ENCODE peak calls at places on chromosomes 6 and 20, in seven cellular contexts. One of them, this sample, is unnamed.
A peak's percentile ranks its signal among the peaks of the same experiment; 100 is the strongest.

GRCh38 chr6:166237611-166238010 is 70.0 kb upstream of the TBXT start:
- DNase-seq in central memory CD4-positive, alpha-beta T cell: no peak
- DNase-seq in GOT3: no peak
- DNase-seq in T-helper 1 cell: no peak
- DNase-seq in RPMI7951: no peak
- DNase-seq in iPS DF 19.7: no peak
- DNase-seq in KBM-7: no peak
- DNase-seq in this sample: no peak

GRCh38 chr20:24755411-24755922 is 193.6 kb upstream of the CST7 start:
- DNase-seq in central memory CD4-positive, alpha-beta T cell: no peak
- DNase-seq in GOT3: no peak
- DNase-seq in T-helper 1 cell: no peak
- DNase-seq in RPMI7951: peak; percentile 82
- DNase-seq in iPS DF 19.7: no peak
- DNase-seq in KBM-7: no peak
- DNase-seq in this sample: no peak

GRCh38 chr6:26029570-26029856 is 57.7 kb upstream of the HFE start:
- DNase-seq in central memory CD4-positive, alpha-beta T cell: no peak
- DNase-seq in GOT3: no peak
- DNase-seq in T-helper 1 cell: no peak
- DNase-seq in RPMI7951: no peak
- DNase-seq in iPS DF 19.7: no peak
- DNase-seq in KBM-7: no peak
- DNase-seq in this sample: no peak

GRCh38 chr6:5080574-5080973 is 4.6 kb upstream of the PPP1R3G start:
- DNase-seq in central memory CD4-positive, alpha-beta T cell: no peak
- DNase-seq in GOT3: no peak
- DNase-seq in T-helper 1 cell: no peak
- DNase-seq in RPMI7951: no peak
- DNase-seq in iPS DF 19.7: no peak
- DNase-seq in KBM-7: no peak
- DNase-seq in this sample: no peak

GRCh38 chr6:38133932-38134703 is 314.6 kb downstream of the ZFAND3 start:
- DNase-seq in central memory CD4-positive, alpha-beta T cell: no peak
- DNase-seq in GOT3: no peak
- DNase-seq in T-helper 1 cell: no peak
- DNase-seq in RPMI7951: no peak
- DNase-seq in iPS DF 19.7: no peak
- DNase-seq in KBM-7: no peak
- DNase-seq in this sample: no peak

GRCh38 chr6:47075168-47075567 is 33.0 kb upstream of the ADGRF1 start:
- DNase-seq in central memory CD4-positive, alpha-beta T cell: no peak
- DNase-seq in GOT3: no peak
- DNase-seq in T-helper 1 cell: no peak
- DNase-seq in RPMI7951: peak; percentile 50
- DNase-seq in iPS DF 19.7: no peak
- DNase-seq in KBM-7: no peak
- DNase-seq in this sample: no peak

GRCh38 chr6:136016228-136017225 is 165.0 kb downstream of the PDE7B start:
- DNase-seq in central memory CD4-positive, alpha-beta T cell: no peak
- DNase-seq in GOT3: no peak
- DNase-seq in T-helper 1 cell: no peak
- DNase-seq in RPMI7951: peak; percentile 70
- DNase-seq in iPS DF 19.7: no peak
- DNase-seq in KBM-7: no peak
- DNase-seq in this sample: no peak

GRCh38 chr6:139732451-139732850 is 358.0 kb upstream of the CITED2 start:
- DNase-seq in central memory CD4-positive, alpha-beta T cell: no peak
- DNase-seq in GOT3: no peak
- DNase-seq in T-helper 1 cell: no peak
- DNase-seq in RPMI7951: peak; percentile 62
- DNase-seq in iPS DF 19.7: no peak
- DNase-seq in KBM-7: no peak
- DNase-seq in this sample: no peak

GRCh38 chr6:166348305-166348949 is 6.1 kb upstream of the SFT2D1 start:
- DNase-seq in central memory CD4-positive, alpha-beta T cell: no peak
- DNase-seq in GOT3: no peak
- DNase-seq in T-helper 1 cell: no peak
- DNase-seq in RPMI7951: no peak
- DNase-seq in iPS DF 19.7: no peak
- DNase-seq in KBM-7: no peak
- DNase-seq in this sample: no peak

GRCh38 chr20:59850018-59850641 is 83.3 kb downstream of the SYCP2 start:
- DNase-seq in central memory CD4-positive, alpha-beta T cell: no peak
- DNase-seq in GOT3: no peak
- DNase-seq in T-helper 1 cell: no peak
- DNase-seq in RPMI7951: peak; percentile 56
- DNase-seq in iPS DF 19.7: no peak
- DNase-seq in KBM-7: peak; percentile 52
- DNase-seq in this sample: peak; percentile 2

GRCh38 chr6:20424679-20425078 is 23.0 kb downstream of the E2F3 start:
- DNase-seq in central memory CD4-positive, alpha-beta T cell: no peak
- DNase-seq in GOT3: no peak
- DNase-seq in T-helper 1 cell: no peak
- DNase-seq in RPMI7951: no peak
- DNase-seq in iPS DF 19.7: no peak
- DNase-seq in KBM-7: no peak
- DNase-seq in this sample: no peak

GRCh38 chr20:23636182-23636907 is 1.4 kb downstream of the CST3 start:
- DNase-seq in central memory CD4-positive, alpha-beta T cell: no peak
- DNase-seq in GOT3: no peak
- DNase-seq in T-helper 1 cell: no peak
- DNase-seq in RPMI7951: no peak
- DNase-seq in iPS DF 19.7: no peak
- DNase-seq in KBM-7: no peak
- DNase-seq in this sample: no peak

GRCh38 chr20:38547288-38547825 is 33.6 kb upstream of the ADIG start:
- DNase-seq in central memory CD4-positive, alpha-beta T cell: no peak
- DNase-seq in GOT3: no peak
- DNase-seq in T-helper 1 cell: no peak
- DNase-seq in RPMI7951: no peak
- DNase-seq in iPS DF 19.7: no peak
- DNase-seq in KBM-7: no peak
- DNase-seq in this sample: no peak

GRCh38 chr6:1200706-1201105 is 111.2 kb upstream of the FOXQ1 start:
- DNase-seq in central memory CD4-positive, alpha-beta T cell: no peak
- DNase-seq in GOT3: no peak
- DNase-seq in T-helper 1 cell: no peak
- DNase-seq in RPMI7951: no peak
- DNase-seq in iPS DF 19.7: no peak
- DNase-seq in KBM-7: no peak
- DNase-seq in this sample: no peak

GRCh38 chr6:170461556-170462365 is 91.3 kb downstream of the PSMB1 start:
- DNase-seq in central memory CD4-positive, alpha-beta T cell: no peak
- DNase-seq in GOT3: no peak
- DNase-seq in T-helper 1 cell: no peak
- DNase-seq in RPMI7951: no peak
- DNase-seq in iPS DF 19.7: no peak
- DNase-seq in KBM-7: no peak
- DNase-seq in this sample: no peak

GRCh38 chr6:56683882-56684281 is 41.2 kb upstream of the DST start:
- DNase-seq in central memory CD4-positive, alpha-beta T cell: no peak
- DNase-seq in GOT3: no peak
- DNase-seq in T-helper 1 cell: no peak
- DNase-seq in RPMI7951: peak; percentile 75
- DNase-seq in iPS DF 19.7: no peak
- DNase-seq in KBM-7: no peak
- DNase-seq in this sample: no peak

GRCh38 chr20:3479025-3479424 is 8.2 kb downstream of the ATRN start:
- DNase-seq in central memory CD4-positive, alpha-beta T cell: no peak
- DNase-seq in GOT3: no peak
- DNase-seq in T-helper 1 cell: no peak
- DNase-seq in RPMI7951: no peak
- DNase-seq in iPS DF 19.7: no peak
- DNase-seq in KBM-7: no peak
- DNase-seq in this sample: no peak

GRCh38 chr6:29419516-29419915 is 4.8 kb downstream of the OR12D1 start:
- DNase-seq in central memory CD4-positive, alpha-beta T cell: no peak
- DNase-seq in GOT3: no peak
- DNase-seq in T-helper 1 cell: no peak
- DNase-seq in RPMI7951: peak; percentile 7
- DNase-seq in iPS DF 19.7: no peak
- DNase-seq in KBM-7: no peak
- DNase-seq in this sample: no peak

GRCh38 chr20:38211200-38212097 is 46.4 kb upstream of the TGM2 start:
- DNase-seq in central memory CD4-positive, alpha-beta T cell: no peak
- DNase-seq in GOT3: no peak
- DNase-seq in T-helper 1 cell: no peak
- DNase-seq in RPMI7951: peak; percentile 63
- DNase-seq in iPS DF 19.7: no peak
- DNase-seq in KBM-7: no peak
- DNase-seq in this sample: no peak

GRCh38 chr6:155709262-155709661 is 253.6 kb upstream of the NOX3 start:
- DNase-seq in central memory CD4-positive, alpha-beta T cell: no peak
- DNase-seq in GOT3: no peak
- DNase-seq in T-helper 1 cell: no peak
- DNase-seq in RPMI7951: no peak
- DNase-seq in iPS DF 19.7: no peak
- DNase-seq in KBM-7: no peak
- DNase-seq in this sample: no peak

GRCh38 chr6:127776320-127776719 is 124.5 kb downstream of the THEMIS start:
- DNase-seq in central memory CD4-positive, alpha-beta T cell: no peak
- DNase-seq in GOT3: no peak
- DNase-seq in T-helper 1 cell: no peak
- DNase-seq in RPMI7951: peak; percentile 7
- DNase-seq in iPS DF 19.7: no peak
- DNase-seq in KBM-7: no peak
- DNase-seq in this sample: no peak

GRCh38 chr20:53750827-53751393 is 157.3 kb upstream of the ZNF217 start:
- DNase-seq in central memory CD4-positive, alpha-beta T cell: no peak
- DNase-seq in GOT3: no peak
- DNase-seq in T-helper 1 cell: no peak
- DNase-seq in RPMI7951: peak; percentile 99
- DNase-seq in iPS DF 19.7: no peak
- DNase-seq in KBM-7: peak; percentile 96
- DNase-seq in this sample: no peak

GRCh38 chr20:50191566-50192363 is 1.1 kb downstream of the CEBPB start:
- DNase-seq in central memory CD4-positive, alpha-beta T cell: peak; percentile 66
- DNase-seq in GOT3: no peak
- DNase-seq in T-helper 1 cell: peak; percentile 40
- DNase-seq in RPMI7951: peak; percentile 65
- DNase-seq in iPS DF 19.7: no peak
- DNase-seq in KBM-7: peak; percentile 66
- DNase-seq in this sample: no peak

GRCh38 chr6:3867616-3868502 is 18.7 kb downstream of the FAM50B start:
- DNase-seq in central memory CD4-positive, alpha-beta T cell: no peak
- DNase-seq in GOT3: no peak
- DNase-seq in T-helper 1 cell: no peak
- DNase-seq in RPMI7951: no peak
- DNase-seq in iPS DF 19.7: no peak
- DNase-seq in KBM-7: no peak
- DNase-seq in this sample: no peak

GRCh38 chr6:53699462-53699861 is 33.9 kb upstream of the KLHL31 start:
- DNase-seq in central memory CD4-positive, alpha-beta T cell: no peak
- DNase-seq in GOT3: no peak
- DNase-seq in T-helper 1 cell: no peak
- DNase-seq in RPMI7951: no peak
- DNase-seq in iPS DF 19.7: no peak
- DNase-seq in KBM-7: no peak
- DNase-seq in this sample: no peak

GRCh38 chr6:1334725-1335124 is 22.8 kb downstream of the FOXQ1 start:
- DNase-seq in central memory CD4-positive, alpha-beta T cell: no peak
- DNase-seq in GOT3: no peak
- DNase-seq in T-helper 1 cell: no peak
- DNase-seq in RPMI7951: no peak
- DNase-seq in iPS DF 19.7: no peak
- DNase-seq in KBM-7: no peak
- DNase-seq in this sample: no peak

GRCh38 chr6:168186438-168186837 is 107.4 kb upstream of the FRMD1 start:
- DNase-seq in central memory CD4-positive, alpha-beta T cell: no peak
- DNase-seq in GOT3: no peak
- DNase-seq in T-helper 1 cell: no peak
- DNase-seq in RPMI7951: no peak
- DNase-seq in iPS DF 19.7: no peak
- DNase-seq in KBM-7: no peak
- DNase-seq in this sample: no peak

GRCh38 chr6:2376429-2377355 is 131.3 kb upstream of the GMDS start:
- DNase-seq in central memory CD4-positive, alpha-beta T cell: no peak
- DNase-seq in GOT3: no peak
- DNase-seq in T-helper 1 cell: no peak
- DNase-seq in RPMI7951: peak; percentile 96
- DNase-seq in iPS DF 19.7: no peak
- DNase-seq in KBM-7: no peak
- DNase-seq in this sample: no peak

This sample was measured in iPS DF 6.9.